ENCODE peak calls at places on chromosomes 12 and 14, in nine cellular contexts. One of them, this sample, is unnamed.

GRCh38 chr12:18805516-18806248 is 67.8 kb downstream of the CAPZA3 start:
- DNase-seq in activated CD8-positive, alpha-beta memory T cell treated with anti-CD3 and anti-CD28 coated beads, Interleukin-2, amount 50 U/mL, for 4 hours: no peak
- DNase-seq in mammary epithelial cell: no peak
- DNase-seq in stimulated activated CD4-positive, alpha-beta T cell treated with anti-CD3 and anti-CD28 coated beads, TNF-alpha, amount 100 ng/mL, for 4 hours: no peak
- DNase-seq in RPMI7951: no peak
- DNase-seq in lung microvascular endothelial cell: no peak
- DNase-seq in naive thymus-derived CD8-positive, alpha-beta T cell: no peak
- DNase-seq in heart right ventricle: no peak
- DNase-seq in IMR-90: no peak
- DNase-seq in this sample: no peak

GRCh38 chr12:129911437-129912049 is 7.7 kb upstream of the TMEM132D start:
- DNase-seq in stimulated activated CD4-positive, alpha-beta T cell treated with anti-CD3 and anti-CD28 coated beads, TNF-alpha, amount 100 ng/mL, for 4 hours: no peak
- DNase-seq in lung microvascular endothelial cell: peak; percentile 43
- DNase-seq in IMR-90: no peak
- DNase-seq in heart right ventricle: peak; percentile 22
- DNase-seq in RPMI7951: peak; percentile 50
- DNase-seq in naive thymus-derived CD8-positive, alpha-beta T cell: no peak
- DNase-seq in activated CD8-positive, alpha-beta memory T cell treated with anti-CD3 and anti-CD28 coated beads, Interleukin-2, amount 50 U/mL, for 4 hours: no peak
- DNase-seq in mammary epithelial cell: no peak
- DNase-seq in this sample: peak; percentile 84

GRCh38 chr12:92561543-92561899 is 141.3 kb upstream of the PLEKHG7 start:
- DNase-seq in mammary epithelial cell: peak; percentile 39
- DNase-seq in lung microvascular endothelial cell: peak; percentile 67
- DNase-seq in activated CD8-positive, alpha-beta memory T cell treated with anti-CD3 and anti-CD28 coated beads, Interleukin-2, amount 50 U/mL, for 4 hours: no peak
- DNase-seq in heart right ventricle: no peak
- DNase-seq in stimulated activated CD4-positive, alpha-beta T cell treated with anti-CD3 and anti-CD28 coated beads, TNF-alpha, amount 100 ng/mL, for 4 hours: no peak
- DNase-seq in IMR-90: peak; percentile 91
- DNase-seq in RPMI7951: peak; percentile 85
- DNase-seq in naive thymus-derived CD8-positive, alpha-beta T cell: no peak
- DNase-seq in this sample: peak; percentile 46

GRCh38 chr12:50825372-50825838 is 17.3 kb upstream of the TMPRSS12 start:
- DNase-seq in IMR-90: peak; percentile 83
- DNase-seq in activated CD8-positive, alpha-beta memory T cell treated with anti-CD3 and anti-CD28 coated beads, Interleukin-2, amount 50 U/mL, for 4 hours: no peak
- DNase-seq in heart right ventricle: no peak
- DNase-seq in stimulated activated CD4-positive, alpha-beta T cell treated with anti-CD3 and anti-CD28 coated beads, TNF-alpha, amount 100 ng/mL, for 4 hours: no peak
- DNase-seq in lung microvascular endothelial cell: peak; percentile 82
- DNase-seq in RPMI7951: peak; percentile 66
- DNase-seq in naive thymus-derived CD8-positive, alpha-beta T cell: no peak
- DNase-seq in mammary epithelial cell: peak; percentile 43
- DNase-seq in this sample: peak; percentile 79

GRCh38 chr12:113322353-113322752 is 12.6 kb downstream of the SLC8B1 start:
- DNase-seq in IMR-90: peak; percentile 90
- DNase-seq in naive thymus-derived CD8-positive, alpha-beta T cell: no peak
- DNase-seq in mammary epithelial cell: peak; percentile 82
- DNase-seq in heart right ventricle: no peak
- DNase-seq in activated CD8-positive, alpha-beta memory T cell treated with anti-CD3 and anti-CD28 coated beads, Interleukin-2, amount 50 U/mL, for 4 hours: no peak
- DNase-seq in RPMI7951: peak; percentile 39
- DNase-seq in stimulated activated CD4-positive, alpha-beta T cell treated with anti-CD3 and anti-CD28 coated beads, TNF-alpha, amount 100 ng/mL, for 4 hours: no peak
- DNase-seq in lung microvascular endothelial cell: peak; percentile 75
- DNase-seq in this sample: no peak

GRCh38 chr14:52241102-52241793 is 26.2 kb upstream of the PTGDR start:
- DNase-seq in heart right ventricle: no peak
- DNase-seq in IMR-90: peak; percentile 89
- DNase-seq in activated CD8-positive, alpha-beta memory T cell treated with anti-CD3 and anti-CD28 coated beads, Interleukin-2, amount 50 U/mL, for 4 hours: no peak
- DNase-seq in RPMI7951: peak; percentile 44
- DNase-seq in stimulated activated CD4-positive, alpha-beta T cell treated with anti-CD3 and anti-CD28 coated beads, TNF-alpha, amount 100 ng/mL, for 4 hours: no peak
- DNase-seq in mammary epithelial cell: peak; percentile 33
- DNase-seq in lung microvascular endothelial cell: peak; percentile 40
- DNase-seq in naive thymus-derived CD8-positive, alpha-beta T cell: no peak
- DNase-seq in this sample: no peak

GRCh38 chr12:131505561-131505960 is 205.3 kb upstream of the SFSWAP start:
- DNase-seq in IMR-90: no peak
- DNase-seq in lung microvascular endothelial cell: no peak
- DNase-seq in activated CD8-positive, alpha-beta memory T cell treated with anti-CD3 and anti-CD28 coated beads, Interleukin-2, amount 50 U/mL, for 4 hours: no peak
- DNase-seq in naive thymus-derived CD8-positive, alpha-beta T cell: no peak
- DNase-seq in mammary epithelial cell: no peak
- DNase-seq in stimulated activated CD4-positive, alpha-beta T cell treated with anti-CD3 and anti-CD28 coated beads, TNF-alpha, amount 100 ng/mL, for 4 hours: no peak
- DNase-seq in RPMI7951: no peak
- DNase-seq in heart right ventricle: no peak
- DNase-seq in this sample: no peak

GRCh38 chr12:79689041-79689476 is 1.7 kb downstream of the PAWR start:
- DNase-seq in activated CD8-positive, alpha-beta memory T cell treated with anti-CD3 and anti-CD28 coated beads, Interleukin-2, amount 50 U/mL, for 4 hours: no peak
- DNase-seq in RPMI7951: no peak
- DNase-seq in IMR-90: no peak
- DNase-seq in mammary epithelial cell: no peak
- DNase-seq in naive thymus-derived CD8-positive, alpha-beta T cell: no peak
- DNase-seq in stimulated activated CD4-positive, alpha-beta T cell treated with anti-CD3 and anti-CD28 coated beads, TNF-alpha, amount 100 ng/mL, for 4 hours: no peak
- DNase-seq in lung microvascular endothelial cell: peak; percentile 11
- DNase-seq in heart right ventricle: no peak
- DNase-seq in this sample: no peak

GRCh38 chr12:105470601-105471000 is 140.1 kb downstream of the C12orf75 start:
- DNase-seq in RPMI7951: no peak
- DNase-seq in activated CD8-positive, alpha-beta memory T cell treated with anti-CD3 and anti-CD28 coated beads, Interleukin-2, amount 50 U/mL, for 4 hours: no peak
- DNase-seq in stimulated activated CD4-positive, alpha-beta T cell treated with anti-CD3 and anti-CD28 coated beads, TNF-alpha, amount 100 ng/mL, for 4 hours: no peak
- DNase-seq in naive thymus-derived CD8-positive, alpha-beta T cell: no peak
- DNase-seq in heart right ventricle: no peak
- DNase-seq in lung microvascular endothelial cell: peak; percentile 60
- DNase-seq in mammary epithelial cell: no peak
- DNase-seq in IMR-90: no peak
- DNase-seq in this sample: no peak

GRCh38 chr12:54045868-54046529 is 7.6 kb upstream of the HOXC4 start:
- DNase-seq in heart right ventricle: no peak
- DNase-seq in mammary epithelial cell: no peak
- DNase-seq in naive thymus-derived CD8-positive, alpha-beta T cell: no peak
- DNase-seq in IMR-90: no peak
- DNase-seq in stimulated activated CD4-positive, alpha-beta T cell treated with anti-CD3 and anti-CD28 coated beads, TNF-alpha, amount 100 ng/mL, for 4 hours: no peak
- DNase-seq in lung microvascular endothelial cell: no peak
- DNase-seq in activated CD8-positive, alpha-beta memory T cell treated with anti-CD3 and anti-CD28 coated beads, Interleukin-2, amount 50 U/mL, for 4 hours: no peak
- DNase-seq in RPMI7951: no peak
- DNase-seq in this sample: no peak

GRCh38 chr12:50659260-50659659 is 104.6 kb upstream of the ATF1 start:
- DNase-seq in RPMI7951: no peak
- DNase-seq in naive thymus-derived CD8-positive, alpha-beta T cell: no peak
- DNase-seq in mammary epithelial cell: no peak
- DNase-seq in heart right ventricle: no peak
- DNase-seq in stimulated activated CD4-positive, alpha-beta T cell treated with anti-CD3 and anti-CD28 coated beads, TNF-alpha, amount 100 ng/mL, for 4 hours: no peak
- DNase-seq in lung microvascular endothelial cell: no peak
- DNase-seq in activated CD8-positive, alpha-beta memory T cell treated with anti-CD3 and anti-CD28 coated beads, Interleukin-2, amount 50 U/mL, for 4 hours: no peak
- DNase-seq in IMR-90: no peak
- DNase-seq in this sample: no peak

GRCh38 chr14:105261781-105262180 is 13.4 kb downstream of the BTBD6 start:
- DNase-seq in activated CD8-positive, alpha-beta memory T cell treated with anti-CD3 and anti-CD28 coated beads, Interleukin-2, amount 50 U/mL, for 4 hours: no peak
- DNase-seq in heart right ventricle: peak; percentile 59
- DNase-seq in naive thymus-derived CD8-positive, alpha-beta T cell: no peak
- DNase-seq in mammary epithelial cell: no peak
- DNase-seq in IMR-90: no peak
- DNase-seq in RPMI7951: no peak
- DNase-seq in stimulated activated CD4-positive, alpha-beta T cell treated with anti-CD3 and anti-CD28 coated beads, TNF-alpha, amount 100 ng/mL, for 4 hours: no peak
- DNase-seq in lung microvascular endothelial cell: no peak
- DNase-seq in this sample: no peak

GRCh38 chr14:60249321-60250251 is 565 bp downstream of the PPM1A start:
- DNase-seq in mammary epithelial cell: peak; percentile 63
- DNase-seq in RPMI7951: peak; percentile 68
- DNase-seq in activated CD8-positive, alpha-beta memory T cell treated with anti-CD3 and anti-CD28 coated beads, Interleukin-2, amount 50 U/mL, for 4 hours: peak; percentile 67
- DNase-seq in IMR-90: peak; percentile 54
- DNase-seq in naive thymus-derived CD8-positive, alpha-beta T cell: peak; percentile 51
- DNase-seq in stimulated activated CD4-positive, alpha-beta T cell treated with anti-CD3 and anti-CD28 coated beads, TNF-alpha, amount 100 ng/mL, for 4 hours: peak; percentile 45
- DNase-seq in heart right ventricle: peak; percentile 80
- DNase-seq in lung microvascular endothelial cell: peak; percentile 72
- DNase-seq in this sample: peak; percentile 88

GRCh38 chr12:27177716-27178115 is 66.4 kb upstream of the STK38L start:
- DNase-seq in activated CD8-positive, alpha-beta memory T cell treated with anti-CD3 and anti-CD28 coated beads, Interleukin-2, amount 50 U/mL, for 4 hours: no peak
- DNase-seq in naive thymus-derived CD8-positive, alpha-beta T cell: no peak
- DNase-seq in IMR-90: peak; percentile 80
- DNase-seq in mammary epithelial cell: peak; percentile 76
- DNase-seq in stimulated activated CD4-positive, alpha-beta T cell treated with anti-CD3 and anti-CD28 coated beads, TNF-alpha, amount 100 ng/mL, for 4 hours: no peak
- DNase-seq in heart right ventricle: no peak
- DNase-seq in RPMI7951: peak; percentile 37
- DNase-seq in lung microvascular endothelial cell: peak; percentile 64
- DNase-seq in this sample: no peak

GRCh38 chr12:47989023-47989417 is 15.3 kb downstream of the COL2A1 start:
- DNase-seq in stimulated activated CD4-positive, alpha-beta T cell treated with anti-CD3 and anti-CD28 coated beads, TNF-alpha, amount 100 ng/mL, for 4 hours: no peak
- DNase-seq in lung microvascular endothelial cell: no peak
- DNase-seq in RPMI7951: no peak
- DNase-seq in mammary epithelial cell: no peak
- DNase-seq in activated CD8-positive, alpha-beta memory T cell treated with anti-CD3 and anti-CD28 coated beads, Interleukin-2, amount 50 U/mL, for 4 hours: no peak
- DNase-seq in naive thymus-derived CD8-positive, alpha-beta T cell: no peak
- DNase-seq in heart right ventricle: no peak
- DNase-seq in IMR-90: no peak
- DNase-seq in this sample: no peak

GRCh38 chr12:70543444-70543843 is 93.8 kb downstream of the PTPRB start:
- DNase-seq in RPMI7951: peak; percentile 87
- DNase-seq in naive thymus-derived CD8-positive, alpha-beta T cell: no peak
- DNase-seq in activated CD8-positive, alpha-beta memory T cell treated with anti-CD3 and anti-CD28 coated beads, Interleukin-2, amount 50 U/mL, for 4 hours: no peak
- DNase-seq in mammary epithelial cell: peak; percentile 89
- DNase-seq in lung microvascular endothelial cell: peak; percentile 99
- DNase-seq in stimulated activated CD4-positive, alpha-beta T cell treated with anti-CD3 and anti-CD28 coated beads, TNF-alpha, amount 100 ng/mL, for 4 hours: no peak
- DNase-seq in IMR-90: peak; percentile 94
- DNase-seq in heart right ventricle: no peak
- DNase-seq in this sample: peak; percentile 59

GRCh38 chr12:111444314-111444705 is 38.6 kb downstream of the SH2B3 start:
- DNase-seq in heart right ventricle: no peak
- DNase-seq in IMR-90: no peak
- DNase-seq in activated CD8-positive, alpha-beta memory T cell treated with anti-CD3 and anti-CD28 coated beads, Interleukin-2, amount 50 U/mL, for 4 hours: no peak
- DNase-seq in stimulated activated CD4-positive, alpha-beta T cell treated with anti-CD3 and anti-CD28 coated beads, TNF-alpha, amount 100 ng/mL, for 4 hours: no peak
- DNase-seq in naive thymus-derived CD8-positive, alpha-beta T cell: no peak
- DNase-seq in RPMI7951: peak; percentile 91
- DNase-seq in mammary epithelial cell: peak; percentile 27
- DNase-seq in lung microvascular endothelial cell: peak; percentile 13
- DNase-seq in this sample: no peak

GRCh38 chr14:103089386-103090335 is 4.9 kb upstream of the EXOC3L4 start:
- DNase-seq in stimulated activated CD4-positive, alpha-beta T cell treated with anti-CD3 and anti-CD28 coated beads, TNF-alpha, amount 100 ng/mL, for 4 hours: no peak
- DNase-seq in naive thymus-derived CD8-positive, alpha-beta T cell: peak; percentile 6
- DNase-seq in RPMI7951: no peak
- DNase-seq in activated CD8-positive, alpha-beta memory T cell treated with anti-CD3 and anti-CD28 coated beads, Interleukin-2, amount 50 U/mL, for 4 hours: no peak
- DNase-seq in lung microvascular endothelial cell: no peak
- DNase-seq in heart right ventricle: peak; percentile 8
- DNase-seq in mammary epithelial cell: no peak
- DNase-seq in IMR-90: no peak
- DNase-seq in this sample: no peak

GRCh38 chr12:12266389-12266872 is 413 bp downstream of the LRP6 start:
- DNase-seq in stimulated activated CD4-positive, alpha-beta T cell treated with anti-CD3 and anti-CD28 coated beads, TNF-alpha, amount 100 ng/mL, for 4 hours: no peak
- DNase-seq in IMR-90: no peak
- DNase-seq in lung microvascular endothelial cell: no peak
- DNase-seq in RPMI7951: no peak
- DNase-seq in mammary epithelial cell: no peak
- DNase-seq in heart right ventricle: peak; percentile 16
- DNase-seq in naive thymus-derived CD8-positive, alpha-beta T cell: no peak
- DNase-seq in activated CD8-positive, alpha-beta memory T cell treated with anti-CD3 and anti-CD28 coated beads, Interleukin-2, amount 50 U/mL, for 4 hours: no peak
- DNase-seq in this sample: no peak

GRCh38 chr12:26434299-26434915 is 239.0 kb downstream of the SSPN start:
- DNase-seq in naive thymus-derived CD8-positive, alpha-beta T cell: no peak
- DNase-seq in stimulated activated CD4-positive, alpha-beta T cell treated with anti-CD3 and anti-CD28 coated beads, TNF-alpha, amount 100 ng/mL, for 4 hours: no peak
- DNase-seq in mammary epithelial cell: peak; percentile 60
- DNase-seq in RPMI7951: peak; percentile 64
- DNase-seq in lung microvascular endothelial cell: peak; percentile 74
- DNase-seq in IMR-90: peak; percentile 68
- DNase-seq in activated CD8-positive, alpha-beta memory T cell treated with anti-CD3 and anti-CD28 coated beads, Interleukin-2, amount 50 U/mL, for 4 hours: no peak
- DNase-seq in heart right ventricle: no peak
- DNase-seq in this sample: peak; percentile 48

GRCh38 chr14:75298187-75298985 is 19.8 kb downstream of the FOS start:
- DNase-seq in naive thymus-derived CD8-positive, alpha-beta T cell: no peak
- DNase-seq in stimulated activated CD4-positive, alpha-beta T cell treated with anti-CD3 and anti-CD28 coated beads, TNF-alpha, amount 100 ng/mL, for 4 hours: no peak
- DNase-seq in RPMI7951: no peak
- DNase-seq in mammary epithelial cell: no peak
- DNase-seq in heart right ventricle: peak; percentile 60
- DNase-seq in lung microvascular endothelial cell: no peak
- DNase-seq in IMR-90: no peak
- DNase-seq in activated CD8-positive, alpha-beta memory T cell treated with anti-CD3 and anti-CD28 coated beads, Interleukin-2, amount 50 U/mL, for 4 hours: no peak
- DNase-seq in this sample: no peak

GRCh38 chr14:57933363-57933762 is 67.5 kb upstream of the SLC35F4 start:
- DNase-seq in mammary epithelial cell: no peak
- DNase-seq in stimulated activated CD4-positive, alpha-beta T cell treated with anti-CD3 and anti-CD28 coated beads, TNF-alpha, amount 100 ng/mL, for 4 hours: no peak
- DNase-seq in RPMI7951: no peak
- DNase-seq in naive thymus-derived CD8-positive, alpha-beta T cell: no peak
- DNase-seq in lung microvascular endothelial cell: no peak
- DNase-seq in IMR-90: no peak
- DNase-seq in activated CD8-positive, alpha-beta memory T cell treated with anti-CD3 and anti-CD28 coated beads, Interleukin-2, amount 50 U/mL, for 4 hours: no peak
- DNase-seq in heart right ventricle: no peak
- DNase-seq in this sample: no peak

GRCh38 chr12:49827351-49828099 is 688 bp downstream of the NCKAP5L start:
- DNase-seq in naive thymus-derived CD8-positive, alpha-beta T cell: peak; percentile 37
- DNase-seq in heart right ventricle: peak; percentile 78
- DNase-seq in stimulated activated CD4-positive, alpha-beta T cell treated with anti-CD3 and anti-CD28 coated beads, TNF-alpha, amount 100 ng/mL, for 4 hours: no peak
- DNase-seq in IMR-90: peak; percentile 46
- DNase-seq in activated CD8-positive, alpha-beta memory T cell treated with anti-CD3 and anti-CD28 coated beads, Interleukin-2, amount 50 U/mL, for 4 hours: peak; percentile 49
- DNase-seq in mammary epithelial cell: peak; percentile 55
- DNase-seq in lung microvascular endothelial cell: peak; percentile 60
- DNase-seq in RPMI7951: peak; percentile 85
- DNase-seq in this sample: peak; percentile 83

GRCh38 chr12:6871052-6871957 is 1.8 kb downstream of the SPSB2 start:
- DNase-seq in RPMI7951: peak; percentile 49
- DNase-seq in activated CD8-positive, alpha-beta memory T cell treated with anti-CD3 and anti-CD28 coated beads, Interleukin-2, amount 50 U/mL, for 4 hours: no peak
- DNase-seq in naive thymus-derived CD8-positive, alpha-beta T cell: no peak
- DNase-seq in heart right ventricle: no peak
- DNase-seq in IMR-90: no peak
- DNase-seq in stimulated activated CD4-positive, alpha-beta T cell treated with anti-CD3 and anti-CD28 coated beads, TNF-alpha, amount 100 ng/mL, for 4 hours: no peak
- DNase-seq in lung microvascular endothelial cell: no peak
- DNase-seq in mammary epithelial cell: peak; percentile 72
- DNase-seq in this sample: peak; percentile 65

GRCh38 chr12:15688202-15688736 is 100.9 kb downstream of the EPS8 start:
- DNase-seq in heart right ventricle: peak; percentile 61
- DNase-seq in mammary epithelial cell: no peak
- DNase-seq in activated CD8-positive, alpha-beta memory T cell treated with anti-CD3 and anti-CD28 coated beads, Interleukin-2, amount 50 U/mL, for 4 hours: no peak
- DNase-seq in lung microvascular endothelial cell: no peak
- DNase-seq in naive thymus-derived CD8-positive, alpha-beta T cell: no peak
- DNase-seq in IMR-90: no peak
- DNase-seq in RPMI7951: peak; percentile 93
- DNase-seq in stimulated activated CD4-positive, alpha-beta T cell treated with anti-CD3 and anti-CD28 coated beads, TNF-alpha, amount 100 ng/mL, for 4 hours: no peak
- DNase-seq in this sample: no peak

GRCh38 chr14:53002576-53002975 is 51.7 kb upstream of the FERMT2 start:
- DNase-seq in IMR-90: peak; percentile 19
- DNase-seq in naive thymus-derived CD8-positive, alpha-beta T cell: no peak
- DNase-seq in mammary epithelial cell: no peak
- DNase-seq in heart right ventricle: no peak
- DNase-seq in RPMI7951: peak; percentile 21
- DNase-seq in lung microvascular endothelial cell: no peak
- DNase-seq in stimulated activated CD4-positive, alpha-beta T cell treated with anti-CD3 and anti-CD28 coated beads, TNF-alpha, amount 100 ng/mL, for 4 hours: no peak
- DNase-seq in activated CD8-positive, alpha-beta memory T cell treated with anti-CD3 and anti-CD28 coated beads, Interleukin-2, amount 50 U/mL, for 4 hours: no peak
- DNase-seq in this sample: no peak

GRCh38 chr14:84209021-84209420 is 1320.9 kb upstream of the FLRT2 start:
- DNase-seq in lung microvascular endothelial cell: no peak
- DNase-seq in mammary epithelial cell: no peak
- DNase-seq in activated CD8-positive, alpha-beta memory T cell treated with anti-CD3 and anti-CD28 coated beads, Interleukin-2, amount 50 U/mL, for 4 hours: no peak
- DNase-seq in heart right ventricle: no peak
- DNase-seq in naive thymus-derived CD8-positive, alpha-beta T cell: no peak
- DNase-seq in RPMI7951: no peak
- DNase-seq in stimulated activated CD4-positive, alpha-beta T cell treated with anti-CD3 and anti-CD28 coated beads, TNF-alpha, amount 100 ng/mL, for 4 hours: no peak
- DNase-seq in IMR-90: no peak
- DNase-seq in this sample: no peak

This sample was measured in hepatocyte.